ENCODE peak calls at places on chromosomes 3 and 15, in four cellular contexts. S, N, Z and B are unnamed samples.

GRCh38 chr3:126990024-126990700 is 7.2 kb downstream of the PLXNA1 start:
- DNase-seq in S (no peak), N (no peak), Z (no peak), B (no peak)

GRCh38 chr3:102123590-102124190 is 274.4 kb downstream of the NFKBIZ start:
- DNase-seq in Z (no peak), S (no peak), N (peak), B (no peak)

GRCh38 chr3:9135930-9136525 is 113.4 kb downstream of the SRGAP3 start:
- DNase-seq in S (peak), N (no peak), Z (no peak), B (no peak)

GRCh38 chr15:90154861-90155626 is 46.1 kb upstream of the SEMA4B start:
- DNase-seq in Z (peak), N (peak), S (no peak), B (no peak)

GRCh38 chr3:26622634-26623408 is at the start of gene LRRC3B:
- DNase-seq in Z (no peak), N (no peak), S (no peak), B (no peak)

GRCh38 chr3:129224984-129225393 is 24.4 kb upstream of the COPG1 start:
- DNase-seq in S (peak), N (peak), Z (peak), B (no peak)

GRCh38 chr15:57406040-57406772 is 29.9 kb downstream of the CGNL1 start:
- DNase-seq in N (peak), S (no peak), Z (peak), B (no peak)

GRCh38 chr3:45536316-45536715 is 58.2 kb upstream of the LIMD1 start:
- DNase-seq in N (no peak), Z (no peak), S (no peak), B (no peak)

GRCh38 chr15:52370010-52370409 is 74.4 kb upstream of the MYO5C start:
- DNase-seq in Z (no peak), N (peak), S (no peak), B (no peak)

GRCh38 chr3:86923071-86923476 is 67.9 kb downstream of the VGLL3 start:
- DNase-seq in Z (peak), N (peak), S (no peak), B (no peak)

GRCh38 chr3:20669184-20669583 is 483.2 kb upstream of the SGO1 start:
- DNase-seq in N (peak), Z (no peak), S (no peak), B (no peak)

GRCh38 chr3:10464068-10464434 is 41.3 kb downstream of the ATP2B2 start:
- DNase-seq in Z (no peak), S (no peak), N (no peak), B (no peak)

GRCh38 chr3:156307704-156308103 is 187.3 kb downstream of the KCNAB1 start:
- DNase-seq in S (no peak), N (peak), Z (peak), B (no peak)

GRCh38 chr15:101633356-101633755 is 18.8 kb downstream of the TM2D3 start:
- DNase-seq in Z (no peak), N (no peak), S (no peak), B (no peak)

GRCh38 chr3:162122405-162122804 is 625.8 kb downstream of the OTOL1 start:
- DNase-seq in Z (no peak), N (peak), S (no peak), B (no peak)

GRCh38 chr15:98983333-98983732 is 24.3 kb downstream of the PGPEP1L start:
- DNase-seq in S (no peak), Z (peak), N (peak), B (no peak)

GRCh38 chr3:101988591-101988990 is 139.3 kb downstream of the NFKBIZ start:
- DNase-seq in N (no peak), S (no peak), Z (no peak), B (no peak)

GRCh38 chr3:50210510-50211367 is 5.7 kb downstream of the SLC38A3 start:
- DNase-seq in Z (no peak), N (no peak), S (no peak), B (no peak)

GRCh38 chr15:93035953-93036810 is 52.8 kb downstream of the RGMA start:
- DNase-seq in N (peak), S (peak), Z (no peak), B (peak)

GRCh38 chr15:78934063-78935023 is 10.5 kb downstream of the CTSH start:
- DNase-seq in Z (no peak), N (peak), S (no peak), B (no peak)

DNA sequence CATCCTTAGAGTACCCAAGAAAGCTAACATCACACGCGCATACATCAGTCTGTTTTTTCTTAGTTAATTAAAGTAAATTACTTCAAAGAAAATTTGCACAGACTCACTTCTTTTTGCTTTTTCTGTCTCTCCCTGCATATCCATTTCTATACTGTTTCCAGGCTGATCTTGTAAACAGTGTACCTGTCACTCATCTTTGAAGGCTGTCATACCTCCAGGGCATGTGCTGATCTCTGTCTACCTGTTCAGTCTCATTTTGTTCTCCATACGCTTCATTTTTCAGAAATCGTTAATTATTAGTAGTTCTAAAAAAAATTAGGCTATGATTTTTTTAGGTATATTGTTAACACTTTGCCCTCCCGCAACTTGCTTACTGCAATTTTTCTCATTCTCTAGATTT is 313.9 kb upstream of the ROBO2 start:
- DNase-seq in Z (no peak), S (no peak), N (no peak), B (no peak)
- TF ChIP-seq CTCF in Z (no peak), S (no peak), N (no peak), B (no peak)

GRCh38 chr3:134797816-134798451 is 2.9 kb downstream of the EPHB1 start:
- DNase-seq in N (no peak), S (no peak), Z (no peak), B (no peak)

GRCh38 chr3:134796313-134797079 is 1.4 kb downstream of the EPHB1 start:
- DNase-seq in S (no peak), Z (no peak), N (peak), B (no peak)

GRCh38 chr3:134798681-134799311 is 3.7 kb downstream of the EPHB1 start:
- DNase-seq in S (no peak), N (no peak), Z (no peak), B (no peak)

GRCh38 chr3:134795776-134796312 is 784 bp downstream of the EPHB1 start:
- DNase-seq in S (no peak), Z (peak), N (peak), B (no peak)

DNA sequence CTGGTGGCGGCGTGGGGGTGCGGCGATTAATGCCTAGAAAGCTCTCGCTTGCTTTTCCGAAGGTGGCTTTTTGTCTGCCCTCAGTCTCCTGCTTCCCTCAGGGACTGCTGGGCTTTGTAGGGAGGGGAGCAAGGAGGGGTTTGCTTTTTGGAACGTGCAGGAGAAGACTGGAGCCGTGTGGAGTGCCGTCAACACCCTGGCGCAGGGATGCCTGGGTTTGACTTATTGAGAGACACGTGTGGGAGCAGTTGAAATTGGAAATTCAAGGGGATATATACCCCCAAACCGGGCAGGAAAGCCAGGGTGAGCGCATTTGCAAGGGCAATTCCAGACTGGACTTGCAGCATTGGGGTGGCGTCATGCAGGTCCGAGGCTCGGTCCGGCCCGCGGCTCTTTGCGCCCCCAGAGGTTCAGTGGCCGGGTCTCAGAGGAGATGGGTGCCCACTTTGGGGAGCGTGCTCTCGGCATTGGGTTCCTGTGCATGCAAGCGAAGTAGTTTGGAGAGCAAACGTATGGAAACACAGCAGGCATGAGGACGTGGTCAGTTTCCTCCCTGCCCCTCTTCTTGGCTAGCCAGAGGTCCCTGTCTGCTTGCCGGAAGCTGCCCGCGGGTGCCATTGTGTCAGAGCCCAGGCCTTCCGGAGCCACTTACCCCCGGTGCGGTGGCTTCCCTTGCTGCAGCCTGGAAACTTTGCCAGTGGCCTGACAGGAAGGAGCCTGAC is 2.2 kb downstream of the EPHB1 start:
- DNase-seq in Z (no peak), N (no peak), S (no peak), B (no peak)
- TF ChIP-seq CTCF in Z (no peak), N (no peak), S (no peak), B (no peak)

GRCh38 chr3:19229086-19229485 is 80.8 kb downstream of the KCNH8 start:
- DNase-seq in S (no peak), N (no peak), Z (no peak), B (no peak)
- TF ChIP-seq CTCF in S (peak), N (no peak), Z (no peak), B (no peak)

DNA sequence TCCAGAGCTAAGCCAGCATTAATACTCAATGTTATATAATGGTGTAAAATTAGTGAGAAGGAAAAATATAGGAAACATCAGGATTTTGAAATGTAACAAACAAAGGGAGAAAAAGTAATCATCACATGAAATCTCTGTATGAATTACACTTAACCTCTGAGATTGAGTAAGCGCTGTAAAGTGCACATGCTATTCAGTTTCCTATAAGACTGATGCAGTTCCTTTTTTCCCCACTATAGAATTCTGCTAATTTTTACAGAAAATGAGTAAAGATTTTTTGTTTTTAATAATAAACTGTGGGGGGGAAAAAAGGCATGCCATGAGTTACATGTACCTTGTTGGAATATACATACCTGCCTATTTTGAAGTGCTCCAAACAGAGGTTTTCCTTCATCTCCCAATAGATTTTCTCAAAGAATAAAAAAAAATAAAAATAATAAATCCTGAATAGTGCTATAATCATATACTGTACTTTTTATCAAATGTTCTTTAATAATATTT is 64.0 kb upstream of the TTBK2 start:
- DNase-seq in Z (no peak), N (no peak), S (no peak), B (no peak)
- TF ChIP-seq CTCF in Z (no peak), N (no peak), S (no peak), B (no peak)

GRCh38 chr15:25710184-25710583 is 152.9 kb downstream of the ATP10A start:
- DNase-seq in Z (no peak), N (no peak), S (no peak), B (peak)
- TF ChIP-seq CTCF in Z (peak), N (peak), S (peak), B (peak)

GRCh38 chr3:133573054-133573628 is 345 bp upstream of the CDV3 start:
- DNase-seq in S (peak), N (peak), Z (peak), B (peak)
- TF ChIP-seq CTCF in S (no peak), N (peak), Z (no peak), B (peak)

DNA sequence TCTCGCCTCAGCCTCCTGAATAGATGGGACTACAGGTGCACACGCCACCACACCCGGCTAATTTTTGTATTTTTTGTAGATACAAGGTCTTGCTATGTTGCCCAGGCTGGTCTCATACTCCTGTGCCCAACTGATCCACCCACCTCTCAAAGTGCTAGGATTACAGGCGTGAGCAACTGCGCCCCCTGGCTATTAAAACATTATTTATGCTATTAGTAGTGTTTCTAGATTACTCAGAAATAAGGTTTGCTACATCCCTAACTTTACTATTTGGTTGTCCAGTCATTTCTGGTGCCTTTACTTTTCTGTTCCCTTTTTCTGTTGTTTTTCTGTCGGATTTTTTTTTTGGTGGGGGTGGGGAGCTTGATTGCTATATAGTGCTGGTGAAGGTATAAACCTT is 393.6 kb upstream of the TPM1 start:
- DNase-seq in N (no peak), Z (no peak), S (peak), B (peak)
- TF ChIP-seq CTCF in N (peak), Z (no peak), S (peak), B (peak)

GRCh38 chr3:52481819-52482521 is 13.2 kb upstream of the STAB1 start:
- DNase-seq in Z (no peak), S (no peak), N (no peak), B (no peak)
- TF ChIP-seq CTCF in Z (peak), S (peak), N (peak), B (peak)

DNA sequence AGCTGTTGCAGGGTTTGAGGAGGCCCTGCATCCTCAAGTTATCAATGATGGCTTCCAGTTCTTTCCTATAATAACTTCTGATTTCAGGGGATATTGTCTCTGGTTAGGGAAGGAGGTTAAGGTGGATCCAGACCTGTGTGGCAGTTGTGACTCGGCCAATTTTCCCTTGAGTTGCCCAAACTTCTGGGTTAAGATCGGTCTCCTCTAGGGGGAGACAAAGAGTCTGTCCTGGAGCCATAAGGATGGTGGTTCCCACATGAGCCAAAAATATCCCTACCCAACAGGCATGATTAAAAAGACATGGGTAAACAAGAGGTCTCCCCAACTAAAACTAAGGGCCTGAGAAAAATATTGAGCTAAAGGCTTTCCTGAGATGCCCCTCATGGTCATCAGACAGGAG is 227.5 kb upstream of the MDFIC2 start:
- DNase-seq in S (no peak), Z (no peak), N (no peak), B (no peak)
- TF ChIP-seq CTCF in S (peak), Z (peak), N (peak), B (peak)